ENCODE peak calls at places on chromosome 10, in ten cellular contexts. L, U, B, W, C, V, E, O, M and H are unnamed samples.

GRCh38 chr10:105843786-105844560 is 1202.9 kb downstream of the SORCS3 start:
- DNase-seq in W (no peak), C (no peak), M (no peak), L (no peak), O (no peak), E (no peak), U (no peak), B (no peak), V (no peak), H (no peak)

GRCh38 chr10:101611506-101611905 is 23.4 kb downstream of the DPCD start:
- DNase-seq in W (no peak), V (no peak), O (peak), M (peak), C (no peak), U (no peak), L (no peak), E (no peak), B (no peak), H (no peak)

GRCh38 chr10:78342787-78343186 is 309.1 kb downstream of the RPS24 start:
- DNase-seq in L (no peak), C (no peak), V (peak), E (no peak), O (no peak), U (no peak), B (no peak), W (no peak), M (no peak), H (no peak)

GRCh38 chr10:110353244-110354119 is 48.8 kb upstream of the SMNDC1 start:
- DNase-seq in B (peak), M (peak), L (peak), O (peak), C (peak), W (peak), U (peak), E (no peak), V (peak), H (no peak)

GRCh38 chr10:69498711-69499471 is 47.6 kb downstream of the TSPAN15 start:
- DNase-seq in B (no peak), V (no peak), U (no peak), C (peak), M (peak), W (no peak), L (no peak), E (no peak), O (no peak), H (no peak)

GRCh38 chr10:101189461-101190401 is 39.5 kb downstream of the LBX1 start:
- DNase-seq in C (no peak), V (no peak), B (no peak), L (no peak), O (no peak), W (no peak), E (no peak), M (no peak), U (no peak), H (no peak)

GRCh38 chr10:2978111-2978510 is 89.2 kb upstream of the PFKP start:
- DNase-seq in W (no peak), O (no peak), E (peak), M (peak), B (no peak), U (no peak), C (no peak), V (no peak), L (peak), H (no peak)

GRCh38 chr10:68179016-68179415 is 52.9 kb downstream of the ATOH7 start:
- DNase-seq in L (no peak), B (no peak), O (no peak), U (no peak), V (no peak), W (no peak), C (no peak), M (no peak), E (no peak), H (no peak)

GRCh38 chr10:33803248-33803647 is 468.8 kb upstream of the NRP1 start:
- DNase-seq in B (no peak), V (no peak), W (peak), U (no peak), M (peak), L (peak), C (no peak), O (no peak), E (no peak), H (no peak)

GRCh38 chr10:63614371-63614891 is 93.2 kb downstream of the REEP3 start:
- DNase-seq in V (no peak), W (peak), C (no peak), L (no peak), U (no peak), B (no peak), O (no peak), M (peak), E (no peak), H (no peak)

GRCh38 chr10:61835069-61835908 is 66.2 kb upstream of the ARID5B start:
- DNase-seq in W (peak), O (no peak), C (peak), V (no peak), E (peak), M (peak), U (no peak), L (peak), B (no peak), H (no peak)

GRCh38 chr10:26335574-26336093 is 102.5 kb upstream of the APBB1IP start:
- DNase-seq in C (no peak), B (no peak), L (no peak), W (no peak), O (no peak), V (no peak), M (no peak), E (no peak), U (no peak), H (no peak)

GRCh38 chr10:7874864-7875263 is 56.6 kb downstream of the TAF3 start:
- DNase-seq in C (no peak), V (no peak), L (no peak), O (no peak), U (no peak), W (no peak), B (no peak), M (no peak), E (no peak), H (no peak)

GRCh38 chr10:27799046-27799445 is 53.4 kb upstream of the MKX start:
- DNase-seq in W (no peak), E (no peak), U (no peak), O (no peak), C (no peak), B (no peak), M (no peak), L (no peak), V (no peak), H (no peak)

GRCh38 chr10:43077421-43078171 is 727 bp downstream of the RET start:
- DNase-seq in C (no peak), E (peak), W (no peak), B (no peak), U (no peak), V (no peak), L (no peak), O (no peak), M (no peak), H (no peak)

GRCh38 chr10:131816941-131817700 is 83.7 kb upstream of the PPP2R2D start:
- DNase-seq in C (no peak), E (no peak), W (no peak), O (no peak), L (no peak), M (no peak), U (no peak), V (no peak), B (no peak), H (no peak)

GRCh38 chr10:72784551-72785421 is 92.8 kb downstream of the MCU start:
- DNase-seq in E (no peak), O (no peak), C (peak), U (no peak), V (no peak), L (peak), B (no peak), M (peak), W (peak), H (no peak)

GRCh38 chr10:10794776-10795175 is 222.9 kb upstream of the CELF2 start:
- DNase-seq in U (no peak), L (peak), E (no peak), W (no peak), M (peak), C (no peak), B (no peak), O (no peak), V (no peak), H (no peak)

GRCh38 chr10:50286517-50286916 is 35.2 kb upstream of the ASAH2 start:
- DNase-seq in M (no peak), W (peak), B (no peak), O (no peak), L (no peak), C (no peak), U (no peak), V (no peak), E (no peak), H (no peak)

GRCh38 chr10:70564901-70565351 is 37.6 kb downstream of the PRF1 start:
- DNase-seq in E (no peak), U (no peak), B (no peak), W (no peak), O (no peak), V (no peak), C (no peak), M (no peak), L (no peak), H (no peak)

GRCh38 chr10:37856881-37857286 is 526 bp downstream of the ZNF248 start:
- DNase-seq in L (peak), O (no peak), U (no peak), B (peak), W (no peak), E (peak), M (peak), C (peak), V (no peak), H (no peak)

GRCh38 chr10:48684792-48685651 is at the start of gene WDFY4:
- DNase-seq in V (no peak), M (no peak), W (no peak), L (no peak), C (no peak), O (no peak), U (no peak), E (no peak), B (no peak), H (no peak)

GRCh38 chr10:614772-615582 is 74.5 kb downstream of the DIP2C start:
- DNase-seq in M (no peak), W (peak), C (no peak), E (no peak), L (no peak), B (no peak), U (no peak), V (no peak), O (no peak), H (no peak)